ENCODE peak calls at places on chromosomes 2 and 18, in seven cellular contexts. One of them, this sample, is unnamed.

GRCh38 chr18:59554796-59555195 is 142.4 kb downstream of the CCBE1 start:
- DNase-seq in K562: no peak
- DNase-seq in H1: no peak
- DNase-seq in HepG2: no peak
- DNase-seq in SK-N-SH: no peak
- DNase-seq in HCT116: no peak
- DNase-seq in GM12878: no peak
- DNase-seq in this sample: no peak

GRCh38 chr2:202514732-202515131 is 120.0 kb upstream of the FAM117B start:
- DNase-seq in K562: no peak
- DNase-seq in H1: no peak
- DNase-seq in HepG2: no peak
- DNase-seq in SK-N-SH: no peak
- DNase-seq in HCT116: no peak
- DNase-seq in GM12878: no peak
- DNase-seq in this sample: no peak

GRCh38 chr2:201298462-201298861 is 38.1 kb downstream of the CASP8 start:
- DNase-seq in K562: no peak
- DNase-seq in H1: no peak
- DNase-seq in HepG2: no peak
- DNase-seq in SK-N-SH: no peak
- DNase-seq in HCT116: no peak
- DNase-seq in GM12878: no peak
- DNase-seq in this sample: no peak

GRCh38 chr18:78999939-79000338 is 20.3 kb downstream of the SALL3 start:
- DNase-seq in K562: no peak
- DNase-seq in H1: no peak
- DNase-seq in HepG2: no peak
- DNase-seq in SK-N-SH: no peak
- DNase-seq in HCT116: peak
- DNase-seq in GM12878: no peak
- DNase-seq in this sample: no peak

GRCh38 chr2:150601280-150602038 is 114.0 kb upstream of the RND3 start:
- DNase-seq in K562: no peak
- DNase-seq in H1: no peak
- DNase-seq in HepG2: peak
- DNase-seq in SK-N-SH: no peak
- DNase-seq in HCT116: no peak
- DNase-seq in GM12878: no peak
- DNase-seq in this sample: no peak

GRCh38 chr18:10454800-10455550 is 540 bp downstream of the APCDD1 start:
- DNase-seq in K562: no peak
- DNase-seq in H1: peak
- DNase-seq in HepG2: no peak
- DNase-seq in SK-N-SH: no peak
- DNase-seq in HCT116: no peak
- DNase-seq in GM12878: no peak
- DNase-seq in this sample: no peak

GRCh38 chr2:39696838-39697237 is 31.1 kb downstream of the TMEM178A start:
- DNase-seq in K562: no peak
- DNase-seq in H1: no peak
- DNase-seq in HepG2: peak
- DNase-seq in SK-N-SH: peak
- DNase-seq in HCT116: no peak
- DNase-seq in GM12878: no peak
- DNase-seq in this sample: peak

GRCh38 chr2:217859926-217860325 is 142.9 kb downstream of the TNS1 start:
- DNase-seq in K562: no peak
- DNase-seq in H1: no peak
- DNase-seq in HepG2: no peak
- DNase-seq in SK-N-SH: no peak
- DNase-seq in HCT116: no peak
- DNase-seq in GM12878: no peak
- DNase-seq in this sample: no peak

GRCh38 chr2:216349366-216349765 is 22.9 kb downstream of the MARCHF4 start:
- DNase-seq in K562: no peak
- DNase-seq in H1: no peak
- DNase-seq in HepG2: no peak
- DNase-seq in SK-N-SH: no peak
- DNase-seq in HCT116: no peak
- DNase-seq in GM12878: no peak
- DNase-seq in this sample: no peak

GRCh38 chr18:44246001-44246400 is 434.7 kb upstream of the SETBP1 start:
- DNase-seq in K562: no peak
- DNase-seq in H1: no peak
- DNase-seq in HepG2: no peak
- DNase-seq in SK-N-SH: no peak
- DNase-seq in HCT116: no peak
- DNase-seq in GM12878: no peak
- DNase-seq in this sample: no peak

GRCh38 chr18:36322734-36323133 is 25.2 kb downstream of the FHOD3 start:
- DNase-seq in K562: no peak
- DNase-seq in H1: peak
- DNase-seq in HepG2: no peak
- DNase-seq in SK-N-SH: no peak
- DNase-seq in HCT116: no peak
- DNase-seq in GM12878: no peak
- DNase-seq in this sample: no peak

GRCh38 chr2:197128126-197128525 is 182.5 kb downstream of the ANKRD44 start:
- DNase-seq in K562: no peak
- DNase-seq in H1: no peak
- DNase-seq in HepG2: no peak
- DNase-seq in SK-N-SH: no peak
- DNase-seq in HCT116: no peak
- DNase-seq in GM12878: no peak
- DNase-seq in this sample: no peak

GRCh38 chr2:20247084-20247483 is 22.2 kb upstream of the SDC1 start:
- DNase-seq in K562: no peak
- DNase-seq in H1: peak
- DNase-seq in HepG2: no peak
- DNase-seq in SK-N-SH: no peak
- DNase-seq in HCT116: no peak
- DNase-seq in GM12878: no peak
- DNase-seq in this sample: no peak

GRCh38 chr2:115921541-115921940 is 1479.1 kb downstream of the DPP10 start:
- DNase-seq in K562: no peak
- DNase-seq in H1: no peak
- DNase-seq in HepG2: no peak
- DNase-seq in SK-N-SH: no peak
- DNase-seq in HCT116: no peak
- DNase-seq in GM12878: no peak
- DNase-seq in this sample: no peak

GRCh38 chr2:28684142-28684858 is 67.3 kb upstream of the PPP1CB start:
- DNase-seq in K562: peak
- DNase-seq in H1: no peak
- DNase-seq in HepG2: peak
- DNase-seq in SK-N-SH: no peak
- DNase-seq in HCT116: no peak
- DNase-seq in GM12878: no peak
- DNase-seq in this sample: no peak

GRCh38 chr2:162075689-162076132 is 1.7 kb upstream of the DPP4 start:
- DNase-seq in K562: no peak
- DNase-seq in H1: no peak
- DNase-seq in HepG2: no peak
- DNase-seq in SK-N-SH: no peak
- DNase-seq in HCT116: no peak
- DNase-seq in GM12878: no peak
- DNase-seq in this sample: no peak

GRCh38 chr2:96775160-96775559 is 14.5 kb downstream of the CNNM4 start:
- DNase-seq in K562: no peak
- DNase-seq in H1: no peak
- DNase-seq in HepG2: no peak
- DNase-seq in SK-N-SH: no peak
- DNase-seq in HCT116: no peak
- DNase-seq in GM12878: no peak
- DNase-seq in this sample: no peak

GRCh38 chr2:237682901-237683670 is 55.7 kb downstream of the LRRFIP1 start:
- DNase-seq in K562: no peak
- DNase-seq in H1: no peak
- DNase-seq in HepG2: peak
- DNase-seq in SK-N-SH: no peak
- DNase-seq in HCT116: no peak
- DNase-seq in GM12878: no peak
- DNase-seq in this sample: no peak

GRCh38 chr2:237685408-237685807 is 58.0 kb downstream of the LRRFIP1 start:
- DNase-seq in K562: no peak
- DNase-seq in H1: no peak
- DNase-seq in HepG2: peak
- DNase-seq in SK-N-SH: no peak
- DNase-seq in HCT116: no peak
- DNase-seq in GM12878: no peak
- DNase-seq in this sample: no peak

GRCh38 chr2:237682151-237682550 is 54.8 kb downstream of the LRRFIP1 start:
- DNase-seq in K562: no peak
- DNase-seq in H1: no peak
- DNase-seq in HepG2: no peak
- DNase-seq in SK-N-SH: no peak
- DNase-seq in HCT116: no peak
- DNase-seq in GM12878: no peak
- DNase-seq in this sample: no peak

GRCh38 chr2:237677951-237678481 is 50.6 kb downstream of the LRRFIP1 start:
- DNase-seq in K562: no peak
- DNase-seq in H1: no peak
- DNase-seq in HepG2: peak
- DNase-seq in SK-N-SH: no peak
- DNase-seq in HCT116: no peak
- DNase-seq in GM12878: no peak
- DNase-seq in this sample: no peak

GRCh38 chr2:237680702-237681478 is 53.5 kb downstream of the LRRFIP1 start:
- DNase-seq in K562: no peak
- DNase-seq in H1: no peak
- DNase-seq in HepG2: peak
- DNase-seq in SK-N-SH: no peak
- DNase-seq in HCT116: no peak
- DNase-seq in GM12878: no peak
- DNase-seq in this sample: no peak
- TF ChIP-seq SIN3A in K562: no peak
- TF ChIP-seq SIN3A in H1: no peak
- TF ChIP-seq SIN3A in HepG2: no peak
- TF ChIP-seq SIN3A in SK-N-SH: no peak
- TF ChIP-seq SIN3A in HCT116: no peak
- TF ChIP-seq SIN3A in GM12878: no peak
- TF ChIP-seq SIN3A in this sample: no peak

GRCh38 chr2:239411117-239411516 is 10.3 kb upstream of the HDAC4 start:
- DNase-seq in K562: no peak
- DNase-seq in H1: no peak
- DNase-seq in HepG2: no peak
- DNase-seq in SK-N-SH: no peak
- DNase-seq in HCT116: no peak
- DNase-seq in GM12878: no peak
- DNase-seq in this sample: no peak

GRCh38 chr2:239409976-239410375 is 9.2 kb upstream of the HDAC4 start:
- DNase-seq in K562: no peak
- DNase-seq in H1: no peak
- DNase-seq in HepG2: no peak
- DNase-seq in SK-N-SH: no peak
- DNase-seq in HCT116: no peak
- DNase-seq in GM12878: no peak
- DNase-seq in this sample: no peak

GRCh38 chr2:239407112-239407511 is 6.3 kb upstream of the HDAC4 start:
- DNase-seq in K562: no peak
- DNase-seq in H1: peak
- DNase-seq in HepG2: no peak
- DNase-seq in SK-N-SH: no peak
- DNase-seq in HCT116: no peak
- DNase-seq in GM12878: no peak
- DNase-seq in this sample: no peak

GRCh38 chr2:239411549-239412319 is 10.9 kb upstream of the HDAC4 start:
- DNase-seq in K562: no peak
- DNase-seq in H1: no peak
- DNase-seq in HepG2: no peak
- DNase-seq in SK-N-SH: no peak
- DNase-seq in HCT116: no peak
- DNase-seq in GM12878: no peak
- DNase-seq in this sample: no peak

GRCh38 chr2:239412914-239413603 is 12.2 kb upstream of the HDAC4 start:
- DNase-seq in K562: no peak
- DNase-seq in H1: no peak
- DNase-seq in HepG2: no peak
- DNase-seq in SK-N-SH: no peak
- DNase-seq in HCT116: no peak
- DNase-seq in GM12878: no peak
- DNase-seq in this sample: no peak
- TF ChIP-seq SIN3A in K562: no peak
- TF ChIP-seq SIN3A in H1: no peak
- TF ChIP-seq SIN3A in HepG2: no peak
- TF ChIP-seq SIN3A in SK-N-SH: no peak
- TF ChIP-seq SIN3A in HCT116: no peak
- TF ChIP-seq SIN3A in GM12878: no peak
- TF ChIP-seq SIN3A in this sample: no peak

DNA sequence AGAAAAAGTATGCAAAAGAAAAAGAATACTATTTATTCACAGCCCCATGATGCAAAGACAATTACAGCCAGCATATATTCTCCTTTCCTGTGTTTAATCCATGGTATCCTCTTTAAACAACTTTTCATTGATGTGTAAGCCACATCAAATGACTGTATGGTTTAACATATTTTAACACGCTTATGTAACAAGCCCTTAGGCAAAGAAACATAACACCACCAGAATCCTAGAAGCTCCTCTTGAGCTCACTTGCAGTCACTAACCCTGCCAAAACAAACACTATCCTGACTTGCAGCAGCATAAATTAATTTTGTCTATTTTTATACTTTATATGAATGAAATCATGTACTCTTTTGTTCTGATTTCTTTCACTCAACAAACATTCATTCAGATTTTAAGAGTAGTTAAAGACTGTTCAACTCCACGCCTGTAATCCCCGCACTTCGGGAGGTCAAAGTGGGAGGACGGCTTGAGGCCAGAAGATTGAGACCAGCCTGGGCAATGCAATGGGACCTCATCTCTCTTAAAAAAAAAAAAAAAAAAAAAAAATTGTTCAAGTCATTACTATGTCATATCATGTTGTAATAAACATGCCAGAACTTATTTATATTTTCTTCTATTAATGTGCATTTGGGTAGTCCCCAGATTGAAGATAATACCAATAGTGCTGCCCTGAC is 226.3 kb downstream of the NBAS start:
- DNase-seq in K562: no peak
- DNase-seq in H1: no peak
- DNase-seq in HepG2: no peak
- DNase-seq in SK-N-SH: no peak
- DNase-seq in HCT116: no peak
- DNase-seq in GM12878: no peak
- DNase-seq in this sample: no peak
- TF ChIP-seq SIN3A in K562: no peak
- TF ChIP-seq SIN3A in H1: no peak
- TF ChIP-seq SIN3A in HepG2: no peak
- TF ChIP-seq SIN3A in SK-N-SH: no peak
- TF ChIP-seq SIN3A in HCT116: no peak
- TF ChIP-seq SIN3A in GM12878: no peak
- TF ChIP-seq SIN3A in this sample: no peak

GRCh38 chr2:186783254-186783653 is 65.7 kb downstream of the ZSWIM2 start:
- DNase-seq in K562: no peak
- DNase-seq in H1: no peak
- DNase-seq in HepG2: no peak
- DNase-seq in SK-N-SH: no peak
- DNase-seq in HCT116: no peak
- DNase-seq in GM12878: no peak
- DNase-seq in this sample: no peak

GRCh38 chr2:186784930-186785329 is 64.0 kb downstream of the ZSWIM2 start:
- DNase-seq in K562: no peak
- DNase-seq in H1: no peak
- DNase-seq in HepG2: no peak
- DNase-seq in SK-N-SH: no peak
- DNase-seq in HCT116: no peak
- DNase-seq in GM12878: no peak
- DNase-seq in this sample: no peak

GRCh38 chr2:186780701-186781316 is 68.2 kb downstream of the ZSWIM2 start:
- DNase-seq in K562: no peak
- DNase-seq in H1: no peak
- DNase-seq in HepG2: peak
- DNase-seq in SK-N-SH: peak
- DNase-seq in HCT116: peak
- DNase-seq in GM12878: no peak
- DNase-seq in this sample: no peak
- TF ChIP-seq SIN3A in K562: no peak
- TF ChIP-seq SIN3A in H1: no peak
- TF ChIP-seq SIN3A in HepG2: no peak
- TF ChIP-seq SIN3A in SK-N-SH: no peak
- TF ChIP-seq SIN3A in HCT116: no peak
- TF ChIP-seq SIN3A in GM12878: no peak
- TF ChIP-seq SIN3A in this sample: no peak